ENCODE peak calls at places on chromosomes 5 and 9, in six cellular contexts. X is SW 1271, W is amniotic stem cell, Z is NCI-H1105 treated with DMSO at 0.1 percent for 48 hours, L is mesenteric fat pad, J is fibroblast of lung. C is an unnamed sample.

GRCh38 chr5:151157426-151158286 is at the start of gene ANXA6:
- DNase-seq in X (peak; percentile 60), W (peak; percentile 77), Z (peak; percentile 26), L (peak; percentile 94), J (peak; percentile 73), C (peak; percentile 72)

GRCh38 chr9:113299800-113300292 is 3.3 kb downstream of the RNF183 start:
- DNase-seq in X (no peak), W (no peak), Z (peak; percentile 41), L (no peak), J (no peak), C (peak; percentile 22)

GRCh38 chr5:106454651-106455415 is 1215.9 kb downstream of the EFNA5 start:
- DNase-seq in X (no peak), W (no peak), Z (no peak), L (no peak), J (peak; percentile 52), C (peak; percentile 42)

GRCh38 chr5:39080597-39081204 is 6.5 kb upstream of the RICTOR start:
- DNase-seq in X (peak; percentile 19), W (peak; percentile 38), Z (peak; percentile 41), L (no peak), J (peak; percentile 87), C (peak; percentile 86)

GRCh38 chr5:16897284-16897704 is 38.8 kb downstream of the MYO10 start:
- DNase-seq in X (no peak), W (no peak), Z (no peak), L (no peak), J (peak; percentile 30), C (peak; percentile 67)

GRCh38 chr9:71384343-71384742 is 262.9 kb upstream of the TRPM3 start:
- DNase-seq in X (no peak), W (no peak), Z (no peak), L (no peak), J (no peak), C (no peak)

GRCh38 chr5:93599427-93600146 is 16.6 kb downstream of the NR2F1 start:
- DNase-seq in X (no peak), W (no peak), Z (no peak), L (no peak), J (peak; percentile 79), C (no peak)

GRCh38 chr5:150583541-150584225 is 56.8 kb upstream of the SYNPO start:
- DNase-seq in X (no peak), W (no peak), Z (no peak), L (no peak), J (no peak), C (no peak)